ENCODE peak calls at places on chromosomes 7 and 10, in four cellular contexts. One of them, this sample, is unnamed.
A peak's percentile ranks its signal among the peaks of the same experiment; 100 is the strongest.

GRCh38 chr7:79185605-79186004 is 267.9 kb downstream of the MAGI2 start:
- DNase-seq in A549: no peak
- DNase-seq in NB4: no peak
- DNase-seq in ovary: no peak
- DNase-seq in this sample: no peak

GRCh38 chr7:133699390-133699789 is 427.8 kb upstream of the LRGUK start:
- DNase-seq in A549: no peak
- DNase-seq in NB4: peak; percentile 18
- DNase-seq in ovary: no peak
- DNase-seq in this sample: no peak

GRCh38 chr7:83060218-83060617 is 102.5 kb downstream of the PCLO start:
- DNase-seq in NB4: no peak
- DNase-seq in A549: no peak
- DNase-seq in ovary: no peak
- DNase-seq in this sample: no peak

GRCh38 chr7:17965600-17965999 is 25.3 kb upstream of the SNX13 start:
- DNase-seq in A549: no peak
- DNase-seq in NB4: no peak
- DNase-seq in ovary: no peak
- DNase-seq in this sample: no peak

GRCh38 chr10:129494740-129495139 is 27.7 kb downstream of the MGMT start:
- DNase-seq in ovary: no peak
- DNase-seq in A549: no peak
- DNase-seq in NB4: no peak
- DNase-seq in this sample: no peak

GRCh38 chr7:23012797-23013714 is 874 bp downstream of the HYCC1 start:
- DNase-seq in ovary: peak; percentile 49
- DNase-seq in NB4: peak; percentile 66
- DNase-seq in A549: no peak
- DNase-seq in this sample: peak; percentile 40

GRCh38 chr10:19169684-19170083 is 121.1 kb downstream of the MALRD1 start:
- DNase-seq in ovary: no peak
- DNase-seq in A549: no peak
- DNase-seq in NB4: no peak
- DNase-seq in this sample: no peak

GRCh38 chr10:59019603-59020002 is 156.8 kb upstream of the PHYHIPL start:
- DNase-seq in NB4: no peak
- DNase-seq in ovary: no peak
- DNase-seq in A549: no peak
- DNase-seq in this sample: no peak

GRCh38 chr10:113000876-113001598 is 51.0 kb downstream of the TCF7L2 start:
- DNase-seq in NB4: no peak
- DNase-seq in ovary: no peak
- DNase-seq in A549: no peak
- DNase-seq in this sample: no peak

GRCh38 chr10:30502266-30503058 is 68.5 kb downstream of the MAP3K8 start:
- DNase-seq in NB4: peak; percentile 75
- DNase-seq in ovary: no peak
- DNase-seq in A549: no peak
- DNase-seq in this sample: no peak

GRCh38 chr7:24820730-24821044 is 63.4 kb upstream of the GSDME start:
- DNase-seq in NB4: peak; percentile 81
- DNase-seq in A549: peak; percentile 87
- DNase-seq in ovary: no peak
- DNase-seq in this sample: peak; percentile 76

GRCh38 chr10:1563028-1563427 is 174.3 kb downstream of the ADARB2 start:
- DNase-seq in ovary: no peak
- DNase-seq in NB4: no peak
- DNase-seq in A549: no peak
- DNase-seq in this sample: no peak

GRCh38 chr7:22156205-22156604 is 200.7 kb downstream of the RAPGEF5 start:
- DNase-seq in ovary: no peak
- DNase-seq in NB4: peak; percentile 10
- DNase-seq in A549: peak; percentile 22
- DNase-seq in this sample: peak; percentile 84

GRCh38 chr7:46320956-46321355 is 399.9 kb upstream of the IGFBP3 start:
- DNase-seq in A549: no peak
- DNase-seq in ovary: no peak
- DNase-seq in NB4: no peak
- DNase-seq in this sample: no peak

GRCh38 chr10:26857991-26858706 is 2.6 kb downstream of the ABI1 start:
- DNase-seq in NB4: peak; percentile 41
- DNase-seq in A549: no peak
- DNase-seq in ovary: no peak
- DNase-seq in this sample: no peak

GRCh38 chr7:135662123-135662372 is 266 bp upstream of the STMP1 start:
- DNase-seq in A549: no peak
- DNase-seq in ovary: no peak
- DNase-seq in NB4: no peak
- DNase-seq in this sample: no peak

GRCh38 chr7:76048668-76048988 is 722 bp downstream of the MDH2 start:
- DNase-seq in NB4: no peak
- DNase-seq in A549: peak; percentile 29
- DNase-seq in ovary: no peak
- DNase-seq in this sample: no peak

GRCh38 chr10:33273295-33274002 is 61.0 kb downstream of the NRP1 start:
- DNase-seq in ovary: peak; percentile 76
- DNase-seq in A549: peak; percentile 98
- DNase-seq in NB4: no peak
- DNase-seq in this sample: peak; percentile 57

GRCh38 chr10:12984165-12984747 is 17.3 kb downstream of the CCDC3 start:
- DNase-seq in NB4: peak; percentile 30
- DNase-seq in ovary: no peak
- DNase-seq in A549: no peak
- DNase-seq in this sample: no peak

GRCh38 chr10:27391325-27391724 is 112.8 kb upstream of the RAB18 start:
- DNase-seq in ovary: no peak
- DNase-seq in A549: no peak
- DNase-seq in NB4: no peak
- DNase-seq in this sample: no peak

GRCh38 chr10:87961314-87961713 is 97.9 kb downstream of the PTEN start:
- DNase-seq in ovary: no peak
- DNase-seq in A549: peak; percentile 60
- DNase-seq in NB4: no peak
- DNase-seq in this sample: no peak

GRCh38 chr7:32496052-32496813 is 944 bp downstream of the AVL9 start:
- DNase-seq in A549: peak; percentile 23
- DNase-seq in ovary: no peak
- DNase-seq in NB4: no peak
- DNase-seq in this sample: no peak

GRCh38 chr10:19654576-19654975 is 161.7 kb upstream of the PLXDC2 start:
- DNase-seq in NB4: no peak
- DNase-seq in ovary: no peak
- DNase-seq in A549: no peak
- DNase-seq in this sample: no peak

DNA sequence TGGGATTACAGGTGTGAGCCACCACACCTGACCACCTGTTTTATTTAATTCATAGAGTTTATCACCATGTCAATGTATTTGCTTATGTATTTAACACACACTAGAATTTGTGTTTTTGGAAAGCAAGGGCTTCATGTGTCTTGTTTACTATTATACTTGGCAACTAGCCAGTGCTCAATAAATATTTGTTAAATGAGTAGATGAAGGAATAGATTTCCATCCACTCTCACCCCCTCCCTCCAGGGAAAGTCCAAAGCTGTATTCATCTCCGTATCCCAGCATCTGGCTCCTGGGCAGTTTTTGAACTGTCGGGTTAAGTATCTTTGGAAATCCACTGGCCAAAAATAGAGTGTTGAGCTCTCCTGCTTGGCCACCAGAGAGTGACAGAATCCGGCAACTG is 4.6 kb upstream of the RADIL start:
- DNase-seq in ovary: no peak
- DNase-seq in NB4: no peak
- DNase-seq in A549: peak; percentile 16
- DNase-seq in this sample: no peak
- TF ChIP-seq POLR2A in ovary: no peak
- TF ChIP-seq POLR2A in NB4: no peak
- TF ChIP-seq POLR2A in A549: no peak
- TF ChIP-seq POLR2A in this sample: no peak

GRCh38 chr7:100888529-100888987 is 957 bp downstream of the UFSP1 start:
- DNase-seq in NB4: peak; percentile 58
- DNase-seq in A549: no peak
- DNase-seq in ovary: no peak
- DNase-seq in this sample: no peak

GRCh38 chr7:100886936-100887185 is 2.7 kb downstream of the UFSP1 start:
- DNase-seq in ovary: no peak
- DNase-seq in A549: no peak
- DNase-seq in NB4: no peak
- DNase-seq in this sample: no peak

GRCh38 chr7:100887955-100888481 is 1.5 kb downstream of the UFSP1 start:
- DNase-seq in ovary: no peak
- DNase-seq in NB4: peak; percentile 61
- DNase-seq in A549: no peak
- DNase-seq in this sample: no peak

GRCh38 chr7:100886142-100886935 is 3.2 kb downstream of the UFSP1 start:
- DNase-seq in A549: no peak
- DNase-seq in NB4: peak; percentile 40
- DNase-seq in ovary: no peak
- DNase-seq in this sample: no peak

DNA sequence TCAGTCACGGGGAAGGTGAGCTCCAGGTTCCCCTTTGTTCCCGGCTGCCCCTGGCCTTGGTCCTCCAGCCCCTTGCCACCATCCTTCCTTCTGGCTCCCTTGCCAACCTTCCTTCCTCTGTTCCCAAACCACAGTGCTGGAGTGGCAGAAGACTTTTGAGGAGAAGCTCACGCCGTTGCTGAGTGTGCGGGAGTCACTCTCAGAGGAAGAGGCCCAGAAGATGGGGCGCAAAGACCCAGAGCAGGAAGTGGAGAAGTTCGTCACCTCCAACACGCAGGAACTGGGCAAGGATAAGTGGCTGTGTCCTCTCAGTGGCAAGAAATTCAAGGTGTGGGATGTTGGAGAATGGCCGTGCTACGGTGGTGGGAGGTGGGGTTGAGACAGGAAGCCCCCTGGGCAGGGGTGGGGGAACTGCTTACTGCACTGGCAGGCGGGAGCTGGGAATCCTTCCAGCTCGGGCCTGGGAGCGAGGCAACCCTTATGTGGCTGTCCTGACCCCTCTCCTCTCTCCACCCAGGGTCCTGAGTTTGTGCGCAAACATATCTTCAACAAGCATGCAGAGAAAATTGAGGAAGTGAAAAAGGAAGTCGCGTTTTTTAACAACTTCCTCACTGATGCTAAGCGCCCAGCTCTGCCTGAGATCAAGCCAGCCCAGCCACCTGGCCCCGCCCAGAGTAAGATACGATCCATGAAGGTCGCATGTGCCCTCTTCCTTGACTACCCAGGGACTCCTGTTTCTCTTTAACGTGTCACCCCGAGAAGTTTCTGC is 2.1 kb downstream of the UFSP1 start:
- DNase-seq in ovary: no peak
- DNase-seq in NB4: peak; percentile 98
- DNase-seq in A549: no peak
- DNase-seq in this sample: no peak
- TF ChIP-seq POLR2A in ovary: no peak
- TF ChIP-seq POLR2A in NB4: peak; percentile 50
- TF ChIP-seq POLR2A in A549: peak; percentile 45
- TF ChIP-seq POLR2A in this sample: no peak

GRCh38 chr10:102641880-102642552 is 2.3 kb upstream of the TRIM8 start:
- DNase-seq in A549: peak; percentile 97
- DNase-seq in NB4: peak; percentile 99
- DNase-seq in ovary: peak; percentile 99
- DNase-seq in this sample: peak; percentile 87

GRCh38 chr10:102643346-102644065 is 773 bp upstream of the TRIM8 start:
- DNase-seq in NB4: peak; percentile 90
- DNase-seq in ovary: peak; percentile 80
- DNase-seq in A549: peak; percentile 78
- DNase-seq in this sample: no peak

GRCh38 chr10:102644066-102644645 is at the start of gene TRIM8:
- DNase-seq in NB4: peak; percentile 79
- DNase-seq in ovary: peak; percentile 67
- DNase-seq in A549: peak; percentile 61
- DNase-seq in this sample: no peak

GRCh38 chr10:102641398-102641797 is 2.9 kb upstream of the TRIM8 start:
- DNase-seq in A549: no peak
- DNase-seq in ovary: no peak
- DNase-seq in NB4: no peak
- DNase-seq in this sample: no peak

GRCh38 chr10:102642553-102643345 is 1.5 kb upstream of the TRIM8 start:
- DNase-seq in ovary: peak; percentile 76
- DNase-seq in NB4: peak; percentile 70
- DNase-seq in A549: peak; percentile 47
- DNase-seq in this sample: no peak
- TF ChIP-seq POLR2A in ovary: peak; percentile 68
- TF ChIP-seq POLR2A in NB4: no peak
- TF ChIP-seq POLR2A in A549: no peak
- TF ChIP-seq POLR2A in this sample: no peak

GRCh38 chr7:127587663-127588018 is 570 bp upstream of the ARF5 start:
- DNase-seq in ovary: peak; percentile 59
- DNase-seq in A549: no peak
- DNase-seq in NB4: no peak
- DNase-seq in this sample: no peak

GRCh38 chr7:127586346-127586745 is 950 bp upstream of the GCC1 start:
- DNase-seq in ovary: no peak
- DNase-seq in A549: no peak
- DNase-seq in NB4: no peak
- DNase-seq in this sample: no peak

GRCh38 chr7:127588019-127588696 is at the start of gene ARF5:
- DNase-seq in A549: peak; percentile 74
- DNase-seq in NB4: peak; percentile 90
- DNase-seq in ovary: peak; percentile 97
- DNase-seq in this sample: peak; percentile 93

GRCh38 chr7:127584648-127585043 is 750 bp downstream of the GCC1 start:
- DNase-seq in ovary: peak; percentile 28
- DNase-seq in A549: no peak
- DNase-seq in NB4: no peak
- DNase-seq in this sample: no peak

DNA sequence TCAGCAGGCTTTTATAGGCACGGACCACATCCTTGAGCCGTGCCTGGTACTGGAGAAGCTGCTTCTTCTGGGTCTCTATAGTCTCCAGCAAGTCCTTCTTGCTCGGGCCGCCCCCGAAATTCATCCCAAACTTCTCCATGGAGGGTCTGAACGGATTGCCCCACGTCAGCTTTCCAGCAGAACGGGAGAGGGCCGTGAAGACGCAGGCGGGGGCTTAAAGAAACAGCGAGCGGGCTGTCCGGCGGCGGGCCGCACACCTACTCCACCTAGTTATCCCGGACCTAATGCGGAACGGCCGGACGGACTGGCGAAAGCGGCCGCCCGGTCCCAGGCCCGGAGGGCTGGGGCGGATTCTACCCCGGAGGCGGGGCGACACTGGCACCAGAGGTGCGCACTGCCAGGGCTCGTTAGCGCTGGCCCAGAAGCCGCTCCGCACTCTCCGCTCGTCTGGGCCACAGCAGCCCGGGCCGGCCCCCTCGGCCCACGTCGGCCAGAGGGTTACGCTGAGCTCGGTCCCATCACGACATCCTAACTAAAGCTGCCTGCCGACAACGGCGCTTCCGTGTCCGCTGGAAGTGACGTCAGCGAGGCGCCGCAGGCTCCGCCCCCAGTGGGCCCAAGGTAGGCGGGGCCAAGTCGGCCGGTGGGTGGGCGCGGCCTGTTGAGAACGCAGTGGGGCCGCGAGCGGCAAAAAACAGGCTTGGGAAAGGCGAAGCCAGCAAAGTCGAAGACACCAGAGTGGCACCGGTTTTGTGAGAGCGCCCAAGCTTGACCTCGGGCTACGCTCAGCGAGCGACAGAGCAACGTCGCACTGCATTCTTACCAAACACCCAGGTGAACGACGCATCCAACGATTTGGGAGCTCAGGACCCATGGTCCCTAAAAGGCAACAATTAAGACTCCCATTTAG is at the start of gene GCC1:
- DNase-seq in ovary: peak; percentile 99
- DNase-seq in NB4: peak; percentile 92
- DNase-seq in A549: peak; percentile 87
- DNase-seq in this sample: peak; percentile 88
- TF ChIP-seq POLR2A in ovary: peak; percentile 88
- TF ChIP-seq POLR2A in NB4: peak; percentile 94
- TF ChIP-seq POLR2A in A549: peak; percentile 91
- TF ChIP-seq POLR2A in this sample: peak; percentile 92